ENCODE peak calls at places on chromosomes 2 and 18, in eight cellular contexts. One of them, this sample, is unnamed.

GRCh38 chr2:45910473-45911060 is 259.1 kb downstream of the PRKCE start:
- DNase-seq in MCF 10A: peak
- DNase-seq in lower lobe of right lung: no peak
- DNase-seq in spleen: no peak
- DNase-seq in cardiac muscle cell: no peak
- DNase-seq in adrenal gland: no peak
- DNase-seq in mucosa of descending colon: no peak
- DNase-seq in HFF-Myc: no peak
- DNase-seq in this sample: no peak

GRCh38 chr2:70703900-70704549 is 64.0 kb downstream of the ADD2 start:
- DNase-seq in adrenal gland: no peak
- DNase-seq in HFF-Myc: peak
- DNase-seq in mucosa of descending colon: no peak
- DNase-seq in MCF 10A: peak
- DNase-seq in spleen: no peak
- DNase-seq in lower lobe of right lung: no peak
- DNase-seq in cardiac muscle cell: peak
- DNase-seq in this sample: peak

GRCh38 chr2:64542071-64543005 is 18.2 kb downstream of the AFTPH start:
- DNase-seq in lower lobe of right lung: no peak
- DNase-seq in cardiac muscle cell: no peak
- DNase-seq in spleen: no peak
- DNase-seq in adrenal gland: no peak
- DNase-seq in mucosa of descending colon: no peak
- DNase-seq in HFF-Myc: no peak
- DNase-seq in MCF 10A: no peak
- DNase-seq in this sample: no peak

GRCh38 chr2:43846140-43846793 is 7.5 kb downstream of the ABCG8 start:
- DNase-seq in spleen: peak
- DNase-seq in mucosa of descending colon: no peak
- DNase-seq in cardiac muscle cell: no peak
- DNase-seq in HFF-Myc: no peak
- DNase-seq in adrenal gland: no peak
- DNase-seq in lower lobe of right lung: no peak
- DNase-seq in MCF 10A: no peak
- DNase-seq in this sample: no peak

GRCh38 chr2:120871881-120872620 is 136.4 kb downstream of the GLI2 start:
- DNase-seq in spleen: peak
- DNase-seq in lower lobe of right lung: peak
- DNase-seq in MCF 10A: no peak
- DNase-seq in HFF-Myc: no peak
- DNase-seq in cardiac muscle cell: no peak
- DNase-seq in adrenal gland: no peak
- DNase-seq in mucosa of descending colon: no peak
- DNase-seq in this sample: no peak

GRCh38 chr2:42618116-42618515 is 49.7 kb downstream of the MTA3 start:
- DNase-seq in MCF 10A: no peak
- DNase-seq in cardiac muscle cell: no peak
- DNase-seq in mucosa of descending colon: no peak
- DNase-seq in adrenal gland: no peak
- DNase-seq in spleen: no peak
- DNase-seq in HFF-Myc: no peak
- DNase-seq in lower lobe of right lung: no peak
- DNase-seq in this sample: no peak

GRCh38 chr2:166256902-166257301 is 118.8 kb downstream of the SCN9A start:
- DNase-seq in MCF 10A: no peak
- DNase-seq in adrenal gland: no peak
- DNase-seq in lower lobe of right lung: no peak
- DNase-seq in HFF-Myc: no peak
- DNase-seq in spleen: no peak
- DNase-seq in cardiac muscle cell: no peak
- DNase-seq in mucosa of descending colon: no peak
- DNase-seq in this sample: no peak

GRCh38 chr2:240435457-240435954 is at the start of gene GPC1:
- DNase-seq in adrenal gland: peak
- DNase-seq in mucosa of descending colon: peak
- DNase-seq in HFF-Myc: no peak
- DNase-seq in cardiac muscle cell: peak
- DNase-seq in spleen: peak
- DNase-seq in lower lobe of right lung: peak
- DNase-seq in MCF 10A: peak
- DNase-seq in this sample: no peak

GRCh38 chr2:102915128-102915527 is 153.3 kb downstream of the TMEM182 start:
- DNase-seq in HFF-Myc: no peak
- DNase-seq in MCF 10A: peak
- DNase-seq in mucosa of descending colon: no peak
- DNase-seq in cardiac muscle cell: peak
- DNase-seq in spleen: no peak
- DNase-seq in lower lobe of right lung: no peak
- DNase-seq in adrenal gland: no peak
- DNase-seq in this sample: no peak

GRCh38 chr2:11829324-11829946 is 83.0 kb downstream of the LPIN1 start:
- DNase-seq in spleen: peak
- DNase-seq in cardiac muscle cell: peak
- DNase-seq in lower lobe of right lung: peak
- DNase-seq in MCF 10A: peak
- DNase-seq in HFF-Myc: peak
- DNase-seq in mucosa of descending colon: peak
- DNase-seq in adrenal gland: peak
- DNase-seq in this sample: no peak

GRCh38 chr2:229586746-229587705 is 127.3 kb downstream of the DNER start:
- DNase-seq in lower lobe of right lung: peak
- DNase-seq in adrenal gland: peak
- DNase-seq in MCF 10A: peak
- DNase-seq in spleen: peak
- DNase-seq in HFF-Myc: peak
- DNase-seq in mucosa of descending colon: peak
- DNase-seq in cardiac muscle cell: peak
- DNase-seq in this sample: peak

DNA sequence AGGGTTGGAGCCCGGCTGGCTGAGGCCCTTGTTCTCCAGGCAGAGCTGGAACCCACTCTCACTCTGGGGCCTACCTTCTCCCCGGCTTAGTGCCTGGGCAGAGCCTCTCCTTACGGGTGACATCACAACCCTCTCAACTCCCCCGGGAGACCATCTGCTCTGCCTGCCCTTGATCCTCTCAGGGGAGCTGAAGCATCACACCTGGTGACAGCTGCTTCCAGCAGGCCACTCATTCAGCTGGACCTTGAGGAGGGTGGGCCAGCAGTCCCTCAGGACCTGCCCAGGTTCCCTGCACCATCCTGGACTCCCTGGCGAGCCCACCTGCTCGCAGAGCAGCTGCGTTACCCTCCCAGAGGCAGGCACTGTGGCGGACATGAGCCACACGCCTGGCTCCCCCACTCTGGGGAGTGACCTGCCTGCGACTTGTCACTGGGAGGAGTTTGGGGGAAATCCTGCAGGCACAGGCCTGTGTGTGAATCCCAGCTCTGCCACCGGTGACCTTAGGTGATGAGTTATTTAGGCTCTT is 13.1 kb downstream of the HS6ST1 start:
- DNase-seq in MCF 10A: no peak
- DNase-seq in adrenal gland: no peak
- DNase-seq in cardiac muscle cell: no peak
- DNase-seq in HFF-Myc: no peak
- DNase-seq in spleen: peak
- DNase-seq in lower lobe of right lung: peak
- DNase-seq in mucosa of descending colon: no peak
- DNase-seq in this sample: no peak
- TF ChIP-seq CTCF in MCF 10A: no peak
- TF ChIP-seq CTCF in adrenal gland: peak
- TF ChIP-seq CTCF in cardiac muscle cell: no peak
- TF ChIP-seq CTCF in HFF-Myc: no peak
- TF ChIP-seq CTCF in spleen: no peak
- TF ChIP-seq CTCF in lower lobe of right lung: no peak
- TF ChIP-seq CTCF in mucosa of descending colon: no peak
- TF ChIP-seq CTCF in this sample: no peak

GRCh38 chr18:47261902-47262301 is 10.4 kb upstream of the SKOR2 start:
- DNase-seq in mucosa of descending colon: no peak
- DNase-seq in MCF 10A: no peak
- DNase-seq in cardiac muscle cell: no peak
- DNase-seq in HFF-Myc: no peak
- DNase-seq in adrenal gland: no peak
- DNase-seq in spleen: no peak
- DNase-seq in lower lobe of right lung: no peak
- DNase-seq in this sample: no peak

GRCh38 chr18:47263197-47263827 is 11.9 kb upstream of the SKOR2 start:
- DNase-seq in cardiac muscle cell: no peak
- DNase-seq in MCF 10A: no peak
- DNase-seq in adrenal gland: no peak
- DNase-seq in spleen: peak
- DNase-seq in HFF-Myc: no peak
- DNase-seq in mucosa of descending colon: no peak
- DNase-seq in lower lobe of right lung: no peak
- DNase-seq in this sample: no peak

GRCh38 chr18:47260138-47260923 is 8.9 kb upstream of the SKOR2 start:
- DNase-seq in HFF-Myc: no peak
- DNase-seq in adrenal gland: peak
- DNase-seq in cardiac muscle cell: peak
- DNase-seq in MCF 10A: peak
- DNase-seq in spleen: no peak
- DNase-seq in lower lobe of right lung: peak
- DNase-seq in mucosa of descending colon: peak
- DNase-seq in this sample: peak

GRCh38 chr18:47262397-47263196 is 11.1 kb upstream of the SKOR2 start:
- DNase-seq in MCF 10A: no peak
- DNase-seq in cardiac muscle cell: no peak
- DNase-seq in lower lobe of right lung: no peak
- DNase-seq in mucosa of descending colon: no peak
- DNase-seq in adrenal gland: no peak
- DNase-seq in spleen: no peak
- DNase-seq in HFF-Myc: no peak
- DNase-seq in this sample: no peak

DNA sequence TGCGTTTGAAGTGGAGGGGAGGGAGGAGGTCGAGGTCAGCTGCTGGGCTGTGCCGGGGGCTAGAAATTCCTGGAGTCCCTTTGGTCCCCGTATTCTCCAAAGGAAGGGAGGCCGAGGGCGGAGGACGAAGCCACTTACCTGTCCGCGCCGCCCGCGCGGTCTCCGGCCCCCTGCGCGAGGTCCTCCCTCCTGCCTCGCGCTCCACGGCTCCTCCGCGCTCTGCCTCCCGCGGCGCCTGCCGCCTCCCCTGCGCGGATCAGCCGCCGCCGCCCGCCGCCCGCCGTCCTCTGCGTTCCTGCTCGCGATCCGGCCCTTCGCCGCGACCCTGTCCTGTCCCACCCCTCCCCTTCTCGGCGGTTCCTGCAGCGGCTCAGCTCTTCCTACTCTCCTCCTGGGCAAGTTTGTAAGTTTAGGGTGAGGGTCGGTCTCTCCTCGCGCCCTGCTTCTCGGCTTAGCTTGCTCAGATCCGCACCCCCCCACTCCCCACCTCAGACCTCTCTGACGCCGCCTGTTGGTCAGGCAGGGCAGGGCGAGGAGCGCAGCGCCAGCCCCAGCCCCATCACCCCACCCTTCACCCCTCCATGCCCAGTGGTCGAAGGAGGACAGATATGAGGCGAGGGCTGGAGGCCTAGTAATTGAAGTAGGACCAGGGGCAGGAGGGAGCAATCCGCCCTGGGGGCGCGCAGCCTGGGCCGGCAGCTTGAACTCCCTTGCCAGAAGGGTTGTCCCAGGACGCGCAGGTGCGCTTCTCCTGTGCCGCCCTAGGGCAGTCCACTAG is 9.7 kb upstream of the SKOR2 start:
- DNase-seq in MCF 10A: no peak
- DNase-seq in HFF-Myc: no peak
- DNase-seq in spleen: no peak
- DNase-seq in adrenal gland: no peak
- DNase-seq in cardiac muscle cell: no peak
- DNase-seq in mucosa of descending colon: no peak
- DNase-seq in lower lobe of right lung: no peak
- DNase-seq in this sample: no peak
- TF ChIP-seq CTCF in MCF 10A: no peak
- TF ChIP-seq CTCF in HFF-Myc: no peak
- TF ChIP-seq CTCF in spleen: no peak
- TF ChIP-seq CTCF in adrenal gland: no peak
- TF ChIP-seq CTCF in cardiac muscle cell: no peak
- TF ChIP-seq CTCF in mucosa of descending colon: no peak
- TF ChIP-seq CTCF in lower lobe of right lung: no peak
- TF ChIP-seq CTCF in this sample: peak

GRCh38 chr2:59276917-59277316 is 1035.8 kb upstream of the FANCL start:
- DNase-seq in adrenal gland: no peak
- DNase-seq in MCF 10A: no peak
- DNase-seq in cardiac muscle cell: no peak
- DNase-seq in HFF-Myc: no peak
- DNase-seq in lower lobe of right lung: no peak
- DNase-seq in spleen: no peak
- DNase-seq in mucosa of descending colon: no peak
- DNase-seq in this sample: no peak

GRCh38 chr2:59277656-59278055 is 1036.5 kb upstream of the FANCL start:
- DNase-seq in cardiac muscle cell: peak
- DNase-seq in MCF 10A: peak
- DNase-seq in spleen: no peak
- DNase-seq in adrenal gland: no peak
- DNase-seq in lower lobe of right lung: no peak
- DNase-seq in HFF-Myc: no peak
- DNase-seq in mucosa of descending colon: no peak
- DNase-seq in this sample: no peak

GRCh38 chr2:59276033-59276432 is 1034.9 kb upstream of the FANCL start:
- DNase-seq in cardiac muscle cell: no peak
- DNase-seq in mucosa of descending colon: peak
- DNase-seq in HFF-Myc: no peak
- DNase-seq in lower lobe of right lung: no peak
- DNase-seq in spleen: no peak
- DNase-seq in MCF 10A: no peak
- DNase-seq in adrenal gland: no peak
- DNase-seq in this sample: no peak
- TF ChIP-seq CTCF in cardiac muscle cell: no peak
- TF ChIP-seq CTCF in mucosa of descending colon: no peak
- TF ChIP-seq CTCF in HFF-Myc: peak
- TF ChIP-seq CTCF in lower lobe of right lung: no peak
- TF ChIP-seq CTCF in spleen: no peak
- TF ChIP-seq CTCF in MCF 10A: peak
- TF ChIP-seq CTCF in adrenal gland: no peak
- TF ChIP-seq CTCF in this sample: peak

DNA sequence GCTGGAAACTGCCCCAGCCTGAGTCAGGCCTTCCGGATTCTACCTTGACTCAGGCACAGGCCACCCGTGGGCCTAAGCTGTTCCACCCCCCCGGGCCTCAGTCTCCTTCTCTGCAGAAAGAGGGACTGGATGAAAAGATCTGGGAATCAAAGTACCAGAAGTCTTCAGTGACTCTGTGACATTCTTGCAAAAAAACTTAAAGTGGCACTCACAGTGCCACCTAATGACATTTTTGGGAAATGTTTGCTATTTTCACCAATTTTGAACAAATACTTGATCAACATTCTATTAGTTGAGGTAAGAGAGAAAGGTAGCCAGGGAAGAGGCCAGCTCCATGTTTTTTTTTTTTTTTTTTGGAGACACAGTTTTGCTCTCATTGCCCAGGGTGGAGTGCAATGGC is 48.3 kb upstream of the ACAA2 start:
- DNase-seq in mucosa of descending colon: no peak
- DNase-seq in lower lobe of right lung: no peak
- DNase-seq in adrenal gland: no peak
- DNase-seq in HFF-Myc: no peak
- DNase-seq in MCF 10A: no peak
- DNase-seq in spleen: no peak
- DNase-seq in cardiac muscle cell: no peak
- DNase-seq in this sample: no peak
- TF ChIP-seq CTCF in mucosa of descending colon: no peak
- TF ChIP-seq CTCF in lower lobe of right lung: peak
- TF ChIP-seq CTCF in adrenal gland: peak
- TF ChIP-seq CTCF in HFF-Myc: peak
- TF ChIP-seq CTCF in MCF 10A: peak
- TF ChIP-seq CTCF in spleen: no peak
- TF ChIP-seq CTCF in cardiac muscle cell: peak
- TF ChIP-seq CTCF in this sample: peak

This sample was measured in type B pancreatic cell.